ENCODE peak calls at places on chromosome 22, in five cellular contexts. Q, M, B, V and Z are unnamed samples.
A peak's percentile ranks its signal among the peaks of the same experiment; 100 is the strongest.

GRCh38 chr22:25062378-25063095 is 110.0 kb downstream of the KIAA1671 start:
- DNase-seq in M (no peak), V (peak; percentile 54), Q (no peak), B (no peak), Z (no peak)

GRCh38 chr22:17501679-17502285 is 61.5 kb upstream of the SLC25A18 start:
- DNase-seq in V (peak; percentile 69), B (no peak), M (peak; percentile 55), Q (peak; percentile 63), Z (peak; percentile 69)

GRCh38 chr22:43118024-43118849 is 7.7 kb downstream of the BIK start:
- DNase-seq in V (no peak), B (no peak), Q (peak; percentile 25), M (no peak), Z (no peak)

GRCh38 chr22:22349455-22349836 is 104.9 kb downstream of the VPREB1 start:
- DNase-seq in B (no peak), V (no peak), M (no peak), Q (no peak), Z (no peak)

GRCh38 chr22:19629720-19630419 is 84.4 kb upstream of the SEPTIN5 start:
- DNase-seq in V (peak; percentile 95), Q (peak; percentile 65), B (peak; percentile 94), M (peak; percentile 100), Z (peak; percentile 68)

GRCh38 chr22:17422736-17423343 is 53.6 kb downstream of the CECR2 start:
- DNase-seq in V (no peak), Q (no peak), M (no peak), B (no peak), Z (no peak)

GRCh38 chr22:42820075-42820763 is 36.9 kb downstream of the ARFGAP3 start:
- DNase-seq in Q (no peak), M (peak; percentile 18), B (no peak), V (no peak), Z (no peak)

GRCh38 chr22:42905702-42906183 is 48.7 kb upstream of the ARFGAP3 start:
- DNase-seq in V (peak; percentile 15), M (no peak), Q (no peak), B (no peak), Z (no peak)

GRCh38 chr22:24208012-24208749 is 26.9 kb downstream of the SUSD2 start:
- DNase-seq in V (peak; percentile 2), M (no peak), B (no peak), Q (peak; percentile 92), Z (peak; percentile 95)

GRCh38 chr22:48488149-48488551 is 1339.5 kb downstream of the BRD1 start:
- DNase-seq in Q (no peak), V (peak; percentile 23), B (no peak), M (no peak), Z (no peak)

GRCh38 chr22:25482868-25483639 is 81.4 kb upstream of the GRK3 start:
- DNase-seq in V (no peak), Q (no peak), M (no peak), B (no peak), Z (no peak)

GRCh38 chr22:23180301-23180892 is at the start of gene BCR:
- DNase-seq in Q (no peak), B (no peak), V (peak; percentile 95), M (no peak), Z (peak; percentile 34)

GRCh38 chr22:21726650-21727049 is 8.9 kb downstream of the YPEL1 start:
- DNase-seq in V (peak; percentile 57), B (peak; percentile 74), M (peak; percentile 83), Q (peak; percentile 57), Z (peak; percentile 28)

GRCh38 chr22:48955351-48956311 is 872.0 kb downstream of the BRD1 start:
- DNase-seq in Q (no peak), M (no peak), V (no peak), B (peak; percentile 42), Z (no peak)

GRCh38 chr22:17820879-17821439 is 46.7 kb upstream of the BID start:
- DNase-seq in M (peak; percentile 40), V (peak; percentile 44), B (no peak), Q (no peak), Z (no peak)

GRCh38 chr22:19132153-19132552 is 1.0 kb downstream of the TSSK2 start:
- DNase-seq in V (no peak), M (no peak), Q (no peak), B (no peak), Z (no peak)

GRCh38 chr22:44293034-44293433 is 19.7 kb downstream of the SHISAL1 start:
- DNase-seq in V (no peak), M (no peak), B (no peak), Q (no peak), Z (no peak)

GRCh38 chr22:43239102-43239875 is 52.4 kb upstream of the TTLL12 start:
- DNase-seq in B (no peak), M (no peak), Q (no peak), V (peak; percentile 84), Z (no peak)

GRCh38 chr22:45082795-45083194 is 73.0 kb upstream of the PHF21B start:
- DNase-seq in M (peak; percentile 45), V (peak; percentile 75), B (peak; percentile 81), Q (no peak), Z (no peak)

GRCh38 chr22:17359501-17359900 is 9.8 kb upstream of the CECR2 start:
- DNase-seq in M (peak; percentile 25), Q (no peak), B (no peak), V (no peak), Z (no peak)

GRCh38 chr22:17999851-18000250 is 24.5 kb downstream of the MICAL3 start:
- DNase-seq in B (no peak), V (no peak), M (no peak), Q (no peak), Z (no peak)

GRCh38 chr22:42772647-42773046 is 52.0 kb upstream of the A4GALT start:
- DNase-seq in Q (no peak), M (no peak), B (no peak), V (no peak), Z (no peak)

GRCh38 chr22:48761546-48761945 is 1066.1 kb downstream of the BRD1 start:
- DNase-seq in Q (no peak), M (no peak), V (no peak), B (no peak), Z (no peak)

GRCh38 chr22:41917375-41917905 is 2.6 kb upstream of the SHISA8 start:
- DNase-seq in Q (no peak), B (no peak), M (no peak), V (no peak), Z (no peak)

GRCh38 chr22:25775501-25775900 is 33.5 kb downstream of the MYO18B start:
- DNase-seq in B (peak; percentile 82), Q (no peak), M (no peak), V (peak; percentile 63), Z (no peak)

GRCh38 chr22:39149915-39150847 is 2.3 kb downstream of the CBX7 start:
- DNase-seq in Q (peak; percentile 31), B (no peak), V (no peak), M (no peak), Z (no peak)
- TF ChIP-seq YY1 in Q (no peak), B (no peak), V (no peak), M (no peak), Z (no peak)

GRCh38 chr22:47167056-47167455 is 404.6 kb downstream of the TBC1D22A start:
- DNase-seq in V (no peak), M (no peak), B (no peak), Q (no peak), Z (no peak)

GRCh38 chr22:47168441-47168840 is 406.0 kb downstream of the TBC1D22A start:
- DNase-seq in Q (no peak), V (no peak), B (no peak), M (no peak), Z (no peak)

GRCh38 chr22:47171441-47172221 is 409.2 kb downstream of the TBC1D22A start:
- DNase-seq in Q (no peak), B (no peak), V (no peak), M (no peak), Z (no peak)

GRCh38 chr22:47168900-47169800 is 406.7 kb downstream of the TBC1D22A start:
- DNase-seq in M (no peak), Q (peak; percentile 10), B (peak; percentile 66), V (peak; percentile 59), Z (no peak)

GRCh38 chr22:47169801-47170140 is 407.3 kb downstream of the TBC1D22A start:
- DNase-seq in V (no peak), Q (no peak), M (no peak), B (no peak), Z (no peak)
- TF ChIP-seq JUND in V (no peak), Q (no peak), M (no peak), B (no peak), Z (no peak)

DNA sequence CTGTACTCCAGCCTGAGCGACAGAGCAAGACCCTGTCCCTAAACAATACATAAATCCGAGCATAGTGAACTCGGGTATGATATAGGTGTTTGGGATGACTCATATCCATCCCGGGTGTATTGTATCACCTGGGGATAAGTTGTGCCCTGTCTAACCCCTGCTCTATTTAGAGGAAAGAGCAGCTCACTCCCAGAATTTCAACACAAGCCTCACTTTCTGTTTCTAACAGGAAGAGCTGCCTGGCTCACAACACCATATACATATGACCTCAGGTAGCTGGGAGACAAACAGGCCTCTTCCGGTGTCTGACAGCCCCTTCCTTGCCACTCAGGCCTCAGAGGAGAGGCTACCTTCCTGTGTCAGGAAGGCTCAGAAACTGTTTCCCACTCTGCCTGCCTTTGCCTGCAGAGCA is 9.9 kb upstream of the MICALL1 start:
- DNase-seq in V (no peak), Q (peak; percentile 90), B (no peak), M (no peak), Z (no peak)
- TF ChIP-seq YY1 in V (no peak), Q (no peak), B (no peak), M (no peak), Z (no peak)

DNA sequence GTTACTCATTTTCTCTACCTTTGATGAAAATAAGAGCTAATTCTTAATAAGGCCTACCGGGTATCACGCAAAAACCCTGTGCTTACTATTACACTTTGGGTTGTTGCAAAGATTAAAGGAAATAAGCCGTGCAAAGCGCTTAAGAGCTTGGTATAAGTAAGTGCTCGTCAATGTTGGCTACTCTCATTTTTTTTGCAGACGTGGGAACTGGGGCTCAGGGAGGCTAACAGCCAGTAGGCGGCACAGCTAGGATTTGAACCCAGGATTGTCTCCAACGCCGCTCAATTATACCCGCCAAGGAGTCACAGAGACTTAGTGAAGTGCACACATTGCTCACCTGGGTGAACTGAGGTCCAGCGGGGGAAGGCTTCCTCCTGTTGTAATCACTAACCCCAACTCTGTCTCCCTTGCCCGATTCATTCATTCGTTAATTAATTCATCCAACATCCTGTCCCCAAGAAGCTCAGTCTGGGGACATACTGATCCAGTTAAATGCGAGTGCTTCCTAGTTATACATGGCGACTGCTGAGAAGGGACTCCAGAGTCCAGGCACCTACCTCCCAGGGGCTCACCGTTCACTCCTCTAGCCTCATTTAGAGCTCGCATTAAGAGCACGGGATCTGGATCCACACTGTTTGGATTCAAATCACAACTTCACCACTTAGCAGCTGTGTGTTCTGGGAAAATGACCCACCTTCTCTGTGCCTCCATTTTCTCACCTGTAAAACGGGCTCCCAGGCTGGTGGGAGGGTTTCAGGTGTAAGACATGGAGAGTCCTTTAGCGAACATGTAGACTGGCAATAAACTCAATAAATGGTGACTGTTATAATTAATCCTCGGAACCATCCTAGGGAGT is 869 bp upstream of the MTFP1 start:
- DNase-seq in B (peak; percentile 60), Q (no peak), M (no peak), V (no peak), Z (no peak)
- TF ChIP-seq JUND in B (no peak), Q (no peak), M (no peak), V (no peak), Z (no peak)

DNA sequence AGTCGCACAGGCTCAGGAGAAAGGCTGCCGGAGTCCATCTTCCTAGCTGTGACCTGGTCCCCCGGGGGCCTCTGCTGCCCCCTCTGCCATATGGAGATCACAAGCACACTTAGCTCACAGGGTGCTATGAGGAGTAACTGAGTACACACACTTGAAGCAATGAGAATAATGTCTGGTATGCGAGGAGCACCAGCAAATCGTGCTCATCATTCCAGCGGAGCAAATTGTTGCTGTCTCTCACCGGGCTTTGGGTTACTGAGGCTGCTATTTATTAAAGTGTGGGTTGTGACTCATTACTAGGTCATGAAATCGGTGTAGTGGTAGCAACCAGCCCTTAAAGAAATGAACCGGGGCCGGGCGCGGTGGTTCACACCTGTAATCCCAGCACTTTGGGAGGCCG is 48.1 kb upstream of the EIF3D start:
- DNase-seq in V (no peak), Q (peak; percentile 3), B (no peak), M (no peak), Z (peak; percentile 7)
- TF ChIP-seq YY1 in V (no peak), Q (no peak), B (no peak), M (no peak), Z (no peak)